ENCODE peak calls at places on chromosomes 16 and 17, in seven cellular contexts. U is fibroblast of lung, W is endothelial cell, A is glutamatergic neuron, F is HFF-Myc, C is brain microvascular endothelial cell, K is body of pancreas. J is an unnamed sample.

GRCh38 chr17:43536236-43537088 is 9.7 kb downstream of the ETV4 start:
- DNase-seq in U (peak; percentile 70), A (peak; percentile 7), F (peak; percentile 43), C (peak; percentile 65), W (no peak), K (no peak), J (peak; percentile 93)

GRCh38 chr16:29736112-29736511 is 9.7 kb downstream of the C16orf54 start:
- DNase-seq in U (no peak), A (no peak), C (no peak), K (no peak), F (no peak), W (no peak), J (no peak)

GRCh38 chr17:51703364-51704341 is 443.3 kb downstream of the UTP18 start:
- DNase-seq in W (no peak), A (no peak), U (no peak), C (peak; percentile 2), K (peak; percentile 66), F (no peak), J (peak; percentile 63)

GRCh38 chr16:68711421-68712139 is 25.5 kb upstream of the CDH1 start:
- DNase-seq in F (no peak), A (no peak), W (peak; percentile 16), C (no peak), U (no peak), K (no peak), J (no peak)

GRCh38 chr16:87499189-87499486 is 6.3 kb upstream of the ZCCHC14 start:
- DNase-seq in C (peak; percentile 78), F (no peak), W (no peak), K (no peak), A (no peak), U (peak; percentile 57), J (peak; percentile 93)

GRCh38 chr17:30000755-30001257 is 59.4 kb downstream of the EFCAB5 start:
- DNase-seq in F (no peak), K (no peak), C (no peak), A (no peak), U (peak; percentile 2), W (no peak), J (peak; percentile 38)

GRCh38 chr17:72304859-72305258 is 184.0 kb downstream of the SOX9 start:
- DNase-seq in K (no peak), A (no peak), C (no peak), U (no peak), F (no peak), W (no peak), J (no peak)

GRCh38 chr16:27281285-27281684 is 12.7 kb upstream of the NSMCE1 start:
- DNase-seq in U (no peak), K (no peak), W (no peak), A (no peak), F (no peak), C (no peak), J (no peak)

GRCh38 chr17:8192070-8192815 is 2.3 kb upstream of the BORCS6 start:
- DNase-seq in A (peak; percentile 70), W (peak; percentile 73), U (peak; percentile 93), F (peak; percentile 86), K (peak; percentile 82), C (peak; percentile 93), J (peak; percentile 95)

GRCh38 chr17:31533546-31534155 is 142.2 kb downstream of the RAB11FIP4 start:
- DNase-seq in C (peak; percentile 69), F (peak; percentile 46), A (peak; percentile 40), W (peak; percentile 56), K (no peak), U (peak; percentile 52), J (peak; percentile 81)

DNA sequence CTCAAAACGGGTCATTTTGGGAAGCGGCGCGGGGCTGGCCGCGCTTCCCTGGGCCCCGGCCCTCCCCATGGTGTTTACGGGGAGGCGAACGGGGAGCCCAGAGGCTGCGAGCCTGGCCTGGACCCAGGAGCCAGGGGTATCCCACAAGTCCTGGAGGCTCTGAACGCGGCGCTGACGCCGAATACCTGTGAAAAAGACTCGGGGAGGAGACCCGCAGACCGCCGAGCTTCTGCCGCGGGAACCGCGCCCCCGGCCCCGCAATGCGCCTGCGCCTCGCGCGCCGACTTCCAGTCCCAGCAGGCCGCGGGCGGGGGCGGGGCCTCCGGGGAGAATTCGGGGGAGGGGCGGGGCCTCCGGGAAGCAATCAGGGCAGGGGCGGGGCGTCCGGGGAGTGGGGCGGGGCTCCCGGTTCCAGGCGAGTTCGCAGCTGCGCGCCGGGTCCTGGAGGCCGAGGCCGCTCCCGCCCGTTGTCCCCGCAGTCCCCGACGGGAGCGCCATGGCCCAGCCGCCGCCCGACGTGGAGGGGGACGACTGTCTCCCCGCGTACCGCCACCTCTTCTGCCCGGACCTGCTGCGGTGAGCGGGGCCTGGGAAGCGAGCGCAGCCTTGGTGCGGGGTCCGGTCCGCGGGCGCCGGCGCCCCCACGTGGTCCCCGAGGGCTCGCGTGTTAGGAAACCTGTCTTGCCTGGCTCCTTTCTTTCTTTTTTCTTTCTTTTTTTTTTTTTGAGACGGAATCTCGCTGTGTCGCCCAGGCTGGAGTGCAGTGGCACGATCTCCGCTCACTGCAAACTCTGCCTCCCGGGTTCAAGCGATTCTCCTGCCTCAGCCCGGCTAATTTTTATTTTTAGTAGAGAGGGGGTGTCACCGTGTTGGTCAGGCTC is at the start of gene DECR2:
- DNase-seq in C (peak; percentile 89), F (peak; percentile 46), W (peak; percentile 99), U (peak; percentile 91), A (peak; percentile 99), K (peak; percentile 98), J (peak; percentile 81)
- TF ChIP-seq CTCF in C (peak; percentile 48), F (peak; percentile 25), W (no peak), U (peak; percentile 31), A (peak; percentile 38), K (peak; percentile 61), J (no peak)

GRCh38 chr16:89341697-89342694 is 124.5 kb downstream of the ZNF778 start:
- DNase-seq in U (no peak), F (no peak), W (no peak), K (no peak), C (no peak), A (no peak), J (no peak)
- TF ChIP-seq CTCF in U (no peak), F (no peak), W (no peak), K (no peak), C (no peak), A (no peak), J (no peak)

DNA sequence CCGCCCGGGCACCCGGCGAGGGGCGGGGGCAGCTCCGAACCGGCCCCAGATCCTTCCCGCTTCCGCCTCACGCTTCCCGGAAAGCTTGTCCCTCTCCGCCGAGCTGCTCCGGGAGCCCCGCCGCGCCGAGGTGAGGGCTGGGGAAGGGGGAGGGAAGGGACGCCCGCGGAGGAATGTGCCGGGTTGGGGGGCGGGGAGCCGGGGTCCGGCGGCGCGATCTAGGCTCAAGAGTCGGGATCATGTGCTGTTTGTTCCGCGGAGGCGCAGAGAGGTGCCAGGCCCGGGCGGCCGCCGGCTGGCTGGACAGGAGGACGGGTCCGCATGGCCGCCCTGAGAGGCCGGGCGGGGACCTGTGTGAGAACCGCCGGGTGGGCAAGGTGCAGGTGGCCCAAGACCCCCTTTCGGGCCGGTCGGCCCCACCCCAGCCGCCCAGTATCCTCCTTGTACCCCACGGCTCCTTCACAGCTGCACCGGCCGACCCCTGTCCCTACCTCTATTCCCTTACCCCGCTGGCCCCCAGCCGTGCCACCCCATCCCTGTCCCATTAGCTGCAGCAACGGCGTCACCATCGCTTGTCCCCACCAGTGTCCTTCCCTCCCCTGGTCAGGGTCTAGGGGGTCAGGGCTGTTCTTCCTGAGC is 396 bp downstream of the KIF1C start:
- DNase-seq in F (no peak), A (peak; percentile 55), C (no peak), K (peak; percentile 64), W (no peak), U (peak; percentile 10), J (no peak)
- TF ChIP-seq CTCF in F (no peak), A (no peak), C (no peak), K (no peak), W (no peak), U (no peak), J (no peak)

GRCh38 chr16:50974438-50975036 is 176.5 kb downstream of the SALL1 start:
- DNase-seq in C (no peak), K (peak; percentile 44), A (no peak), U (no peak), W (no peak), F (no peak), J (no peak)
- TF ChIP-seq CTCF in C (no peak), K (no peak), A (no peak), U (no peak), W (no peak), F (no peak), J (no peak)

GRCh38 chr16:84260766-84261165 is 21.0 kb upstream of the KCNG4 start:
- DNase-seq in K (no peak), C (no peak), W (no peak), U (no peak), A (no peak), F (no peak), J (no peak)
- TF ChIP-seq CTCF in K (no peak), C (no peak), W (no peak), U (no peak), A (no peak), F (no peak), J (no peak)

DNA sequence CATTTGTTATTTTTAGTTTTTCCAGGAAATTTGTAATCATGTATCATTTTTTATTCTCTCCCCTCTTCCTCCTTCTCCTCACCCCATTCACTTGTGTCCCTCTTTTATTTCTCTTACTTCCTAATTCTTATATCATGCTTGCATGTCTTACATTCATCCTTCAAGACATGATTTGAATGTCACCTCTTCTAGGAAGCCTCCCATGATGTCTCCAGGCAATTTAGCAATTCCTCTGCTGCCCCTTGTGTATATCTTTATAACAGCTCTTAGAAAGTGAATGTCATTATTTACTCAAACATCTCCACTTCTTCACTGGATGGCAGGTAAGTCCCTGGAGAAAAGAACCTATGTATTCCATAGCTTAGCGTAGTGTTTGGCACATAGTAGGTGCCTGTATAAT is 7.8 kb downstream of the HNF1B start:
- DNase-seq in C (no peak), F (no peak), W (no peak), K (no peak), U (peak; percentile 17), A (no peak), J (peak; percentile 9)
- TF ChIP-seq CTCF in C (peak; percentile 41), F (no peak), W (no peak), K (peak; percentile 35), U (no peak), A (no peak), J (peak; percentile 21)

DNA sequence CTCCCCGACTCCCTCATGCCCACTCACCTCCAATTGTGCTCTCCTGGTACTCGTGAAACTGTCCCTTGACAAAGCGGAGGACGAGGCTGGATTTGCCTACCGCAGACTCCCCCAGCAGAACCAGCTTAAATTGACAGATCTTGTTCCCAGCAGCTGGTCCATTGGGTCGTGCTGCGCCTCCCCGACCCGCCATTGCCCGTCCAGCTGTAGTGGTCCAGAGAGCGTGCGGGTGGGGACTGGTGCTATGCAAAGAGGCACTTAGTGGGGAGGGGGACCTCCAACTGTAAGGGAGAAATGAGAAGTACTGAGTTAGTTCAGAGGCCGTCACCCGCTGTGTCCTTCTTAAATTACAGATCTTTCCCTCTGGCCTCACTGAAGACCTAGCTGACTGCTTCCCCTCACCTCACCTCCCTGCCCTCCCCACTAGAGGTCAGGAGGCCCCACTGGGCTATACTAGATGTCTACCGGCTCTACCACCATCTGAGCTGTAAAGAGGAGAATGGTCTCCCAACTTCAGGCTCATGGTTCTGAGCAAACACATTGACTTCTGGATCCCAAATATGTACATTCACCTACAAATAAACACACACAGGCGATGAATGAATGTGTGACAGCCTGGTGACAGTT is 7.8 kb downstream of the HSPB9 start:
- DNase-seq in W (no peak), F (no peak), K (no peak), C (no peak), A (no peak), U (no peak), J (no peak)
- TF ChIP-seq CTCF in W (no peak), F (no peak), K (no peak), C (no peak), A (no peak), U (no peak), J (no peak)

J was measured in fibroblast of mammary gland.